ENCODE peak calls at places on chromosomes 7 and 10, in nine cellular contexts. I is GM23248; Y is CD8-positive, alpha-beta memory T cell; J is fibroblast of lung; C is suprapubic skin; R is heart right ventricle; K is breast epithelium; W is heart left ventricle; U is HCT116. A is an unnamed sample. For H3K4me1, the result is how much of the 10 kb centered on the place peaks cover.

GRCh38 chr7:156657681-156658080 is 17.1 kb downstream of the RNF32 start:
- DNase-seq in Y (no peak), I (no peak), R (no peak), K (no peak), C (no peak), W (no peak), J (no peak), U (no peak), A (no peak)

GRCh38 chr10:34107623-34108516 is 707.2 kb downstream of the PARD3 start:
- DNase-seq in U (no peak), R (no peak), J (no peak), I (no peak), K (no peak), W (no peak), C (no peak), Y (no peak), A (peak)

GRCh38 chr7:150788474-150789269 is 11.5 kb downstream of the TMEM176B start:
- DNase-seq in Y (no peak), R (peak), W (peak), K (no peak), C (no peak), J (no peak), I (peak), U (no peak), A (no peak)

GRCh38 chr10:81213360-81213759 is 661.6 kb upstream of the NRG3 start:
- DNase-seq in R (no peak), I (no peak), C (no peak), J (no peak), Y (no peak), W (no peak), K (no peak), U (no peak), A (no peak)

GRCh38 chr7:117458977-117459583 is 20.7 kb upstream of the CFTR start:
- DNase-seq in I (peak), Y (no peak), J (peak), K (no peak), U (peak), R (no peak), C (no peak), W (no peak), A (no peak)

GRCh38 chr7:101420436-101420835 is 57.8 kb downstream of the COL26A1 start:
- DNase-seq in K (no peak), W (no peak), Y (no peak), R (no peak), J (no peak), I (no peak), C (no peak), U (no peak), A (no peak)

GRCh38 chr7:152868122-152869040 is 108.8 kb downstream of the ACTR3B start:
- DNase-seq in C (no peak), W (no peak), I (no peak), U (no peak), K (no peak), J (no peak), Y (no peak), R (no peak), A (no peak)

GRCh38 chr7:50834136-50834535 is 51.4 kb upstream of the GRB10 start:
- DNase-seq in J (no peak), I (no peak), U (no peak), K (no peak), Y (no peak), W (no peak), R (no peak), C (no peak), A (no peak)

GRCh38 chr7:36638140-36638539 is 86.2 kb downstream of the AOAH start:
- DNase-seq in U (no peak), Y (no peak), J (no peak), K (no peak), W (no peak), I (no peak), R (no peak), C (no peak), A (no peak)

GRCh38 chr7:36638586-36639265 is 85.6 kb downstream of the AOAH start:
- DNase-seq in J (no peak), Y (peak), W (no peak), R (no peak), C (no peak), K (no peak), U (no peak), I (no peak), A (no peak)

GRCh38 chr7:36640682-36641081 is 83.6 kb downstream of the AOAH start:
- DNase-seq in U (no peak), C (no peak), W (no peak), R (no peak), J (no peak), K (no peak), I (no peak), Y (no peak), A (no peak)

GRCh38 chr7:36639826-36640225 is 84.5 kb downstream of the AOAH start:
- DNase-seq in K (no peak), U (no peak), J (no peak), Y (peak), I (no peak), R (no peak), W (no peak), C (no peak), A (no peak)

GRCh38 chr7:36637417-36637816 is 86.9 kb downstream of the AOAH start:
- DNase-seq in K (no peak), I (no peak), W (no peak), C (no peak), J (no peak), R (no peak), Y (peak), U (no peak), A (no peak)
- H3K4me1 ChIP-seq in K (under half), I (under half), W (under half), C (under half), J (under half), R (under half), Y (half or more), U (under half), A (under half)

GRCh38 chr10:112775347-112775746 is 174.7 kb upstream of the TCF7L2 start:
- DNase-seq in U (no peak), W (no peak), J (peak), R (no peak), I (peak), C (no peak), K (no peak), Y (no peak), A (no peak)
- H3K4me3 ChIP-seq in U (no peak), W (no peak), J (no peak), R (no peak), I (no peak), C (no peak), K (no peak), Y (no peak), A (no peak)

GRCh38 chr10:92436611-92437010 is 137.3 kb downstream of the IDE start:
- DNase-seq in U (no peak), J (no peak), C (no peak), K (no peak), W (no peak), I (no peak), Y (no peak), R (no peak), A (no peak)

GRCh38 chr10:92434385-92434784 is 139.5 kb downstream of the IDE start:
- DNase-seq in Y (no peak), U (no peak), J (no peak), K (no peak), I (no peak), C (no peak), W (no peak), R (no peak), A (no peak)

GRCh38 chr10:92430103-92430502 is 139.1 kb downstream of the MARCHF5 start:
- DNase-seq in U (no peak), I (no peak), R (no peak), Y (no peak), J (no peak), K (no peak), W (no peak), C (no peak), A (no peak)

GRCh38 chr10:92438220-92438619 is 135.7 kb downstream of the IDE start:
- DNase-seq in C (no peak), J (no peak), W (no peak), I (no peak), U (no peak), Y (no peak), K (no peak), R (no peak), A (no peak)

DNA sequence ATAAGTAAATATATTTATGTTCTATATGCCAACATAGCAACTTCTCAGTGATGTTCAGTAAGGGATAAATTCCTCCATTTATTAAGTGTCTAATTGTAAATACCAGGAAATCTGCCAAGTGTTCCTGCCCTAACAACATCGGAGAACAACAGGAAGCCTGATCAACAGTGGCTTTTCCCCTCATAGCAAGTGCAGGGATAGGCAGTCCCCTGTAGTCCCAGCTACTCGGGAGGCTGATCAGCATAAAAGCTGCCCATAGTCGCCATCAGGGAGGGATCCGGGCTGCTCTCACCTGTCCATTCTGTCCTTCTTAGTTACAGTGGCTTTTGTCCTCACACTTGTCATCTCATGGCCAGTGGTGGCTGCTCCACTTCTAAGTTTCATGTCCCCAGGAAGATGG is 141.3 kb downstream of the IDE start:
- DNase-seq in R (no peak), C (no peak), J (no peak), K (no peak), I (no peak), Y (no peak), W (no peak), U (no peak), A (no peak)
- H3K27ac ChIP-seq in R (peak), C (no peak), J (no peak), K (peak), I (no peak), Y (no peak), W (peak), U (no peak), A (no peak)

DNA sequence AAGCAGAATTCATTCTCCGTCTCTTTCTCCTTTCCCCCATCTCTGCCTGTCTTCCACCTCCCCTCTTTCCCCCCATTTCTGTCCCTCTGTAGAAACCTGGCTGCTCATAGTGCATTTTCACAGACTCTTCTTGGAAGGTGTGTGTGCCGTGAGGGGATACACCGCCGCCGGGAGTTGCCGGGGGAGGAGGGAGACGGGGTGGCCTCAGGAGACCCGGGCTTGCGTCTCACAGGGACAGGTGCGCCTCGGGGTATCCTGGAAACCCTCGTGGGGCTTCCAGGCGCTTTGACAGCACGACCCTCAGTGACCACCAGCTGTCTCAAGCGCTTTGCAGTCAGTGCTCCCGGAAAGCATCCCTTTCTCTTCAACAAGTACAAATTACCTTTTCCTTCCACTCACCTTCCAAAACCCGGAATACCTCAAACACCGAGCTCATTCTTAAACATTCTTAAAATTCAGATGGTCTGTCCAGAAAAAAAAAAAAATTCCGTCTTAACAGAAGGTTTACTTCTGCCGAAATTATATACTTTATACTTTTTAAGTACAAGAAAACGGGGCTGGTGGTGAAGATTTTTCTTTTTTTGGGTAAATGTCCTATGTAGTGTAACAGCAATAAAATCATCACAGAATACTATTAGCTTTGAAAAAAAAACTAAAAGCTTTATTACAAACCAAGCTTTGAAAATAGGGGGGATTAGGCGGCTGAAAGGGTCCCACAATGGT is 8.2 kb downstream of the EMX2 start:
- DNase-seq in I (no peak), W (no peak), J (no peak), K (no peak), C (no peak), U (no peak), R (no peak), Y (no peak), A (no peak)
- H3K4me1 ChIP-seq in I (under half), W (under half), J (under half), K (under half), C (under half), U (under half), R (under half), Y (under half), A (under half)

GRCh38 chr10:11195017-11195586 is 177.4 kb downstream of the CELF2 start:
- DNase-seq in C (no peak), W (no peak), I (no peak), Y (no peak), K (no peak), U (no peak), J (no peak), R (no peak), A (no peak)

GRCh38 chr10:11201911-11202310 is 184.2 kb downstream of the CELF2 start:
- DNase-seq in C (no peak), J (no peak), Y (no peak), R (no peak), U (no peak), K (no peak), I (no peak), W (no peak), A (no peak)

GRCh38 chr10:11197854-11198253 is 180.2 kb downstream of the CELF2 start:
- DNase-seq in K (no peak), J (no peak), R (no peak), W (no peak), C (no peak), U (no peak), Y (no peak), I (no peak), A (no peak)

GRCh38 chr10:11192304-11193018 is 174.8 kb downstream of the CELF2 start:
- DNase-seq in Y (no peak), K (no peak), C (no peak), J (no peak), R (peak), U (no peak), I (no peak), W (no peak), A (no peak)

GRCh38 chr10:11197266-11197712 is 179.6 kb downstream of the CELF2 start:
- DNase-seq in Y (no peak), K (no peak), W (no peak), U (no peak), J (peak), I (peak), C (no peak), R (peak), A (no peak)
- H3K4me3 ChIP-seq in Y (no peak), K (no peak), W (no peak), U (no peak), J (no peak), I (no peak), C (no peak), R (no peak), A (no peak)

DNA sequence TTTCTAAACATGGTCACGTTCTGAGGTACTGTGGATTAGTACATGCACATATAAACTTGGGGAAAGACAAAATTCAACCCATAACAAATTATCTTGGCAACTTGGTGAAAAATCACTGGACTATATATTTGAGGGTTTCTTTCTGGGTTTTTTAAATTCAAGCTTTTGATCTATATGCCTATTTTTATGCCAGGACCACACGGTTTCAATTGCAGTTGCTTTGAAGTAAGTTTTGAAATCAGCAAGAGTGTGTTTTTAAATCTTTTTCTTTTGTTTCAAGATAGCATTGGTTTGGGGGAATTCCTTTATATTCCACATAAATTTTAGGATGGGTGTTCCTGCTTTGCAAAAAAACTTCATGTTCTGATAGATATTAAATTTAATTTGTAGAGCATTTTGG is 406.4 kb upstream of the VWC2 start:
- DNase-seq in R (no peak), I (no peak), W (no peak), K (no peak), Y (no peak), J (no peak), U (no peak), C (no peak), A (no peak)
- H3K27ac ChIP-seq in R (no peak), I (no peak), W (no peak), K (no peak), Y (no peak), J (no peak), U (no peak), C (no peak), A (no peak)

GRCh38 chr10:103829838-103830465 is 25.4 kb downstream of the SH3PXD2A start:
- DNase-seq in I (no peak), Y (no peak), R (no peak), W (no peak), U (no peak), K (no peak), J (no peak), C (no peak), A (no peak)
- H3K4me1 ChIP-seq in I (under half), Y (under half), R (under half), W (under half), U (under half), K (under half), J (under half), C (under half), A (under half)

A was measured in ascending aorta.